ENCODE peak calls at places on chromosomes 1 and 21, in seven cellular contexts. One of them, this sample, is unnamed.

GRCh38 chr1:108841703-108842102 is 15.2 kb downstream of the AKNAD1 start:
- DNase-seq in H9: no peak
- DNase-seq in H1: no peak
- DNase-seq in trophoblast cell: no peak
- DNase-seq in IMR-90: no peak
- DNase-seq in mesendoderm: no peak
- DNase-seq in neuronal stem cell: no peak
- DNase-seq in this sample: no peak

GRCh38 chr1:26991310-26992116 is 2.0 kb upstream of the TRNP1 start:
- DNase-seq in trophoblast cell: no peak
- DNase-seq in mesendoderm: no peak
- DNase-seq in H9: peak
- DNase-seq in H1: no peak
- DNase-seq in neuronal stem cell: no peak
- DNase-seq in IMR-90: peak
- DNase-seq in this sample: peak

GRCh38 chr1:47779613-47780012 is 217.6 kb downstream of the TRABD2B start:
- DNase-seq in trophoblast cell: no peak
- DNase-seq in IMR-90: no peak
- DNase-seq in mesendoderm: no peak
- DNase-seq in H9: no peak
- DNase-seq in neuronal stem cell: no peak
- DNase-seq in H1: no peak
- DNase-seq in this sample: no peak

GRCh38 chr1:46612937-46613660 is 3.5 kb downstream of the MOB3C start:
- DNase-seq in trophoblast cell: no peak
- DNase-seq in IMR-90: no peak
- DNase-seq in mesendoderm: no peak
- DNase-seq in neuronal stem cell: peak
- DNase-seq in H1: no peak
- DNase-seq in H9: no peak
- DNase-seq in this sample: no peak

GRCh38 chr1:113195115-113195845 is 122.3 kb downstream of the LRIG2 start:
- DNase-seq in trophoblast cell: no peak
- DNase-seq in IMR-90: no peak
- DNase-seq in H9: no peak
- DNase-seq in mesendoderm: no peak
- DNase-seq in neuronal stem cell: no peak
- DNase-seq in H1: no peak
- DNase-seq in this sample: no peak

GRCh38 chr1:33637846-33638440 is 165.5 kb downstream of the ZSCAN20 start:
- DNase-seq in H9: no peak
- DNase-seq in neuronal stem cell: no peak
- DNase-seq in IMR-90: no peak
- DNase-seq in trophoblast cell: no peak
- DNase-seq in mesendoderm: no peak
- DNase-seq in H1: no peak
- DNase-seq in this sample: no peak

GRCh38 chr21:44079846-44080245 is 27.4 kb upstream of the PWP2 start:
- DNase-seq in trophoblast cell: no peak
- DNase-seq in IMR-90: no peak
- DNase-seq in H1: no peak
- DNase-seq in mesendoderm: no peak
- DNase-seq in H9: no peak
- DNase-seq in neuronal stem cell: no peak
- DNase-seq in this sample: no peak

GRCh38 chr1:184621262-184621661 is 133.4 kb downstream of the EDEM3 start:
- DNase-seq in IMR-90: peak
- DNase-seq in H1: no peak
- DNase-seq in H9: no peak
- DNase-seq in trophoblast cell: no peak
- DNase-seq in mesendoderm: no peak
- DNase-seq in neuronal stem cell: no peak
- DNase-seq in this sample: peak

GRCh38 chr1:202801169-202801568 is 7.1 kb downstream of the KDM5B start:
- DNase-seq in H1: no peak
- DNase-seq in mesendoderm: no peak
- DNase-seq in neuronal stem cell: no peak
- DNase-seq in H9: no peak
- DNase-seq in trophoblast cell: no peak
- DNase-seq in IMR-90: no peak
- DNase-seq in this sample: no peak

GRCh38 chr1:42680921-42681683 is 1.1 kb upstream of the YBX1 start:
- DNase-seq in IMR-90: no peak
- DNase-seq in neuronal stem cell: no peak
- DNase-seq in mesendoderm: peak
- DNase-seq in trophoblast cell: peak
- DNase-seq in H9: no peak
- DNase-seq in H1: no peak
- DNase-seq in this sample: peak

GRCh38 chr1:220841293-220841692 is 38.0 kb upstream of the HLX start:
- DNase-seq in IMR-90: no peak
- DNase-seq in trophoblast cell: no peak
- DNase-seq in H1: no peak
- DNase-seq in neuronal stem cell: no peak
- DNase-seq in H9: no peak
- DNase-seq in mesendoderm: peak
- DNase-seq in this sample: peak

GRCh38 chr1:50132495-50132894 is 23.8 kb downstream of the ELAVL4 start:
- DNase-seq in mesendoderm: no peak
- DNase-seq in H9: no peak
- DNase-seq in H1: no peak
- DNase-seq in neuronal stem cell: no peak
- DNase-seq in trophoblast cell: no peak
- DNase-seq in IMR-90: no peak
- DNase-seq in this sample: no peak

GRCh38 chr1:228396770-228397453 is 9.7 kb downstream of the TRIM11 start:
- DNase-seq in H1: no peak
- DNase-seq in neuronal stem cell: no peak
- DNase-seq in trophoblast cell: no peak
- DNase-seq in H9: peak
- DNase-seq in IMR-90: no peak
- DNase-seq in mesendoderm: no peak
- DNase-seq in this sample: no peak
- H2BK120ac ChIP-seq in H1: no peak
- H2BK120ac ChIP-seq in neuronal stem cell: no peak
- H2BK120ac ChIP-seq in trophoblast cell: no peak
- H2BK120ac ChIP-seq in H9: no peak
- H2BK120ac ChIP-seq in IMR-90: no peak
- H2BK120ac ChIP-seq in mesendoderm: no peak
- H2BK120ac ChIP-seq in this sample: no peak

GRCh38 chr1:67688526-67689219 is 3.7 kb downstream of the GADD45A start:
- DNase-seq in mesendoderm: peak
- DNase-seq in trophoblast cell: no peak
- DNase-seq in neuronal stem cell: no peak
- DNase-seq in IMR-90: no peak
- DNase-seq in H9: no peak
- DNase-seq in H1: no peak
- DNase-seq in this sample: no peak
- H3K4me2 ChIP-seq in mesendoderm: no peak
- H3K4me2 ChIP-seq in trophoblast cell: no peak
- H3K4me2 ChIP-seq in neuronal stem cell: no peak
- H3K4me2 ChIP-seq in IMR-90: no peak
- H3K4me2 ChIP-seq in H9: no peak
- H3K4me2 ChIP-seq in H1: no peak
- H3K4me2 ChIP-seq in this sample: peak

GRCh38 chr1:194537521-194537920 is 1351.1 kb upstream of the B3GALT2 start:
- DNase-seq in neuronal stem cell: no peak
- DNase-seq in IMR-90: no peak
- DNase-seq in H9: no peak
- DNase-seq in mesendoderm: no peak
- DNase-seq in trophoblast cell: no peak
- DNase-seq in H1: no peak
- DNase-seq in this sample: no peak

GRCh38 chr1:194534784-194535183 is 1348.4 kb upstream of the B3GALT2 start:
- DNase-seq in mesendoderm: no peak
- DNase-seq in H1: no peak
- DNase-seq in neuronal stem cell: no peak
- DNase-seq in trophoblast cell: peak
- DNase-seq in H9: no peak
- DNase-seq in IMR-90: no peak
- DNase-seq in this sample: no peak

GRCh38 chr1:194533641-194534040 is 1347.2 kb upstream of the B3GALT2 start:
- DNase-seq in neuronal stem cell: no peak
- DNase-seq in IMR-90: peak
- DNase-seq in mesendoderm: no peak
- DNase-seq in trophoblast cell: peak
- DNase-seq in H1: no peak
- DNase-seq in H9: no peak
- DNase-seq in this sample: no peak

GRCh38 chr1:194535369-194535768 is 1349.0 kb upstream of the B3GALT2 start:
- DNase-seq in H9: peak
- DNase-seq in H1: no peak
- DNase-seq in mesendoderm: peak
- DNase-seq in trophoblast cell: peak
- DNase-seq in neuronal stem cell: no peak
- DNase-seq in IMR-90: no peak
- DNase-seq in this sample: no peak

GRCh38 chr1:194538453-194538852 is 1352.0 kb upstream of the B3GALT2 start:
- DNase-seq in trophoblast cell: no peak
- DNase-seq in IMR-90: no peak
- DNase-seq in H9: no peak
- DNase-seq in H1: no peak
- DNase-seq in neuronal stem cell: no peak
- DNase-seq in mesendoderm: peak
- DNase-seq in this sample: no peak
- H2BK120ac ChIP-seq in trophoblast cell: no peak
- H2BK120ac ChIP-seq in IMR-90: no peak
- H2BK120ac ChIP-seq in H9: no peak
- H2BK120ac ChIP-seq in H1: no peak
- H2BK120ac ChIP-seq in neuronal stem cell: no peak
- H2BK120ac ChIP-seq in mesendoderm: no peak
- H2BK120ac ChIP-seq in this sample: no peak

DNA sequence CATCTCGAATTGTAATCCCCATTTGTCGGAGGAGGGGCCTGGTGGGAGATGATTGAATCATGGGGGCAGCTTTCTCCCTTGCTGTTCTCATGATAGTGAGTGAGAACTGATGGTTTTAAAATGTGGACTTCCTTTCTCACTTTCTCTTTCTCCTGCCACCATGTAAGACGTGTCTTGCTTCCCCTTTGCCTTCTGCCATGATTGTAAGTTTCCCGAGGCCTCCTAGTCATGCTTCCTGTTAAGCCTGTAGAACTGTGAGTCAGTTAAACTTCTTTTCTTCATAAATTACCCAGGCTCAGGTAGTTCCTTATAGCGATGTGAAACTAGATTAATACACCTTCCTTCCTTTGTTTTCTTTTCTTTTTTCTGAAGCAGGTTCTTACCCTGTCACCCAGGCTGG is 13.9 kb downstream of the DNAJC6 start:
- DNase-seq in trophoblast cell: peak
- DNase-seq in neuronal stem cell: no peak
- DNase-seq in H9: no peak
- DNase-seq in H1: no peak
- DNase-seq in mesendoderm: no peak
- DNase-seq in IMR-90: no peak
- DNase-seq in this sample: no peak
- H3K4me2 ChIP-seq in trophoblast cell: no peak
- H3K4me2 ChIP-seq in neuronal stem cell: no peak
- H3K4me2 ChIP-seq in H9: no peak
- H3K4me2 ChIP-seq in H1: no peak
- H3K4me2 ChIP-seq in mesendoderm: no peak
- H3K4me2 ChIP-seq in IMR-90: no peak
- H3K4me2 ChIP-seq in this sample: no peak

DNA sequence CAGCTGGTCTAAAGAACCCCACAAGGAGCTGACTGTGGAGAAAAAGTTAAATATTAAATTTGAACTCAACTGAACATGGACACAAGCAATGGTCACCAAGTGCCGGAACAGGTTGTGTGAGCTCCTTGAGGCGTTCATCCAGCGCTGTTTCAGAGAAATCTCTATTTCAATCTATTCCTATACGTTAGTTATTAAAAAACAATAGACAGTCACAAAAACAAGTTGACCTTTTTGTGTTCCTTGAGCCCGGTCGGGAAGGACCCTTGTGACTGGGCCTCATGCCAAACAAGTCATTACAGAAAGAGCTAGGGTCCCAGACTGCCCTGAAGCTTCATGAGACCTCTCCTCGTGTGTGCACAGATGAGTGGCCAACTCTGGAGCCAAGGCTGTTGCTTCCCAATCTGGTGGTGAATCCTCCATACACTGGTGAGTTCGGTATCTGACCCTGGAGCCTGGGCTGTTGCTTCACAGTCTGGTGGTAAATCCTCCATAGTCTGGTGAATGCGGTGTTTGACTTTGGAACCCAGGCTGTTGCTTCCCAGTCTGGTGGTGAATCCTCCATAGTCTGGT is 737.9 kb downstream of the MATN1 start:
- DNase-seq in mesendoderm: no peak
- DNase-seq in IMR-90: no peak
- DNase-seq in H1: no peak
- DNase-seq in H9: no peak
- DNase-seq in neuronal stem cell: no peak
- DNase-seq in trophoblast cell: no peak
- DNase-seq in this sample: no peak
- H2BK120ac ChIP-seq in mesendoderm: no peak
- H2BK120ac ChIP-seq in IMR-90: no peak
- H2BK120ac ChIP-seq in H1: no peak
- H2BK120ac ChIP-seq in H9: no peak
- H2BK120ac ChIP-seq in neuronal stem cell: no peak
- H2BK120ac ChIP-seq in trophoblast cell: no peak
- H2BK120ac ChIP-seq in this sample: no peak

GRCh38 chr1:189356206-189356605 is 1121.5 kb downstream of the BRINP3 start:
- DNase-seq in IMR-90: no peak
- DNase-seq in trophoblast cell: no peak
- DNase-seq in H9: no peak
- DNase-seq in mesendoderm: no peak
- DNase-seq in H1: no peak
- DNase-seq in neuronal stem cell: no peak
- DNase-seq in this sample: no peak
- H3K4me2 ChIP-seq in IMR-90: no peak
- H3K4me2 ChIP-seq in trophoblast cell: no peak
- H3K4me2 ChIP-seq in H9: no peak
- H3K4me2 ChIP-seq in mesendoderm: no peak
- H3K4me2 ChIP-seq in H1: no peak
- H3K4me2 ChIP-seq in neuronal stem cell: no peak
- H3K4me2 ChIP-seq in this sample: no peak

This sample was measured in mesenchymal stem cell.